ENCODE peak calls at places on chromosome 19, in eight cellular contexts. One of them, this sample, is unnamed. For H3K9me3, the result is how much of the 10 kb centered on the place peaks cover.

GRCh38 chr19:50205681-50206138 is 2.3 kb downstream of the MYH14 start:
- DNase-seq in BE2C: no peak
- DNase-seq in GM23248: no peak
- DNase-seq in heart right ventricle: no peak
- DNase-seq in breast epithelium: peak
- DNase-seq in adipocyte: no peak
- DNase-seq in adrenal gland: no peak
- DNase-seq in body of pancreas: peak
- DNase-seq in this sample: no peak

GRCh38 chr19:35124098-35125060 is 8.8 kb downstream of the FXYD3 start:
- DNase-seq in heart right ventricle: peak
- DNase-seq in breast epithelium: peak
- DNase-seq in BE2C: peak
- DNase-seq in adrenal gland: peak
- DNase-seq in body of pancreas: peak
- DNase-seq in adipocyte: peak
- DNase-seq in GM23248: peak
- DNase-seq in this sample: no peak

GRCh38 chr19:44592451-44592890 is 20.9 kb upstream of the IGSF23 start:
- DNase-seq in heart right ventricle: no peak
- DNase-seq in adrenal gland: no peak
- DNase-seq in breast epithelium: no peak
- DNase-seq in BE2C: no peak
- DNase-seq in body of pancreas: peak
- DNase-seq in adipocyte: no peak
- DNase-seq in GM23248: no peak
- DNase-seq in this sample: no peak

GRCh38 chr19:13031917-13032623 is 36.8 kb downstream of the NFIX start:
- DNase-seq in body of pancreas: no peak
- DNase-seq in breast epithelium: no peak
- DNase-seq in heart right ventricle: no peak
- DNase-seq in BE2C: no peak
- DNase-seq in adipocyte: peak
- DNase-seq in adrenal gland: no peak
- DNase-seq in GM23248: peak
- DNase-seq in this sample: peak

GRCh38 chr19:40607311-40607871 is 6.2 kb downstream of the LTBP4 start:
- DNase-seq in body of pancreas: no peak
- DNase-seq in BE2C: no peak
- DNase-seq in breast epithelium: no peak
- DNase-seq in adrenal gland: no peak
- DNase-seq in heart right ventricle: no peak
- DNase-seq in adipocyte: no peak
- DNase-seq in GM23248: no peak
- DNase-seq in this sample: no peak

GRCh38 chr19:31285744-31286143 is 63.5 kb downstream of the TSHZ3 start:
- DNase-seq in adrenal gland: no peak
- DNase-seq in body of pancreas: no peak
- DNase-seq in breast epithelium: no peak
- DNase-seq in BE2C: no peak
- DNase-seq in heart right ventricle: no peak
- DNase-seq in adipocyte: peak
- DNase-seq in GM23248: peak
- DNase-seq in this sample: no peak

GRCh38 chr19:12596927-12597548 is 13.6 kb downstream of the ZNF490 start:
- DNase-seq in body of pancreas: no peak
- DNase-seq in GM23248: no peak
- DNase-seq in adipocyte: no peak
- DNase-seq in adrenal gland: no peak
- DNase-seq in BE2C: peak
- DNase-seq in breast epithelium: no peak
- DNase-seq in heart right ventricle: no peak
- DNase-seq in this sample: no peak

GRCh38 chr19:50300814-50301606 is 28.2 kb downstream of the KCNC3 start:
- DNase-seq in body of pancreas: no peak
- DNase-seq in heart right ventricle: no peak
- DNase-seq in BE2C: no peak
- DNase-seq in adipocyte: peak
- DNase-seq in breast epithelium: no peak
- DNase-seq in adrenal gland: no peak
- DNase-seq in GM23248: peak
- DNase-seq in this sample: no peak

GRCh38 chr19:49746206-49746958 is 16.7 kb downstream of the TSKS start:
- DNase-seq in GM23248: peak
- DNase-seq in adrenal gland: peak
- DNase-seq in BE2C: peak
- DNase-seq in heart right ventricle: peak
- DNase-seq in adipocyte: peak
- DNase-seq in breast epithelium: peak
- DNase-seq in body of pancreas: peak
- DNase-seq in this sample: peak

GRCh38 chr19:6064016-6064702 is 46.1 kb downstream of the RFX2 start:
- DNase-seq in GM23248: no peak
- DNase-seq in body of pancreas: no peak
- DNase-seq in adrenal gland: peak
- DNase-seq in BE2C: no peak
- DNase-seq in breast epithelium: no peak
- DNase-seq in adipocyte: no peak
- DNase-seq in heart right ventricle: no peak
- DNase-seq in this sample: no peak

GRCh38 chr19:30678168-30678567 is 306.0 kb downstream of the ZNF536 start:
- DNase-seq in adrenal gland: no peak
- DNase-seq in heart right ventricle: no peak
- DNase-seq in GM23248: no peak
- DNase-seq in breast epithelium: no peak
- DNase-seq in BE2C: no peak
- DNase-seq in adipocyte: no peak
- DNase-seq in body of pancreas: no peak
- DNase-seq in this sample: no peak

GRCh38 chr19:31402931-31403330 is 53.7 kb upstream of the TSHZ3 start:
- DNase-seq in GM23248: peak
- DNase-seq in BE2C: no peak
- DNase-seq in heart right ventricle: no peak
- DNase-seq in adipocyte: no peak
- DNase-seq in adrenal gland: no peak
- DNase-seq in body of pancreas: no peak
- DNase-seq in breast epithelium: no peak
- DNase-seq in this sample: no peak

GRCh38 chr19:15722956-15723355 is 4.9 kb upstream of the OR10H2 start:
- DNase-seq in heart right ventricle: no peak
- DNase-seq in GM23248: no peak
- DNase-seq in breast epithelium: no peak
- DNase-seq in adipocyte: no peak
- DNase-seq in adrenal gland: no peak
- DNase-seq in BE2C: no peak
- DNase-seq in body of pancreas: no peak
- DNase-seq in this sample: no peak

GRCh38 chr19:39336483-39336882 is 640 bp upstream of the GMFG start:
- DNase-seq in GM23248: no peak
- DNase-seq in body of pancreas: no peak
- DNase-seq in adrenal gland: no peak
- DNase-seq in breast epithelium: no peak
- DNase-seq in adipocyte: no peak
- DNase-seq in BE2C: no peak
- DNase-seq in heart right ventricle: no peak
- DNase-seq in this sample: no peak

GRCh38 chr19:39680593-39680992 is 23.7 kb upstream of the LGALS14 start:
- DNase-seq in adrenal gland: no peak
- DNase-seq in heart right ventricle: no peak
- DNase-seq in adipocyte: no peak
- DNase-seq in body of pancreas: no peak
- DNase-seq in BE2C: no peak
- DNase-seq in GM23248: no peak
- DNase-seq in breast epithelium: no peak
- DNase-seq in this sample: no peak

GRCh38 chr19:31943305-31943704 is 402.1 kb upstream of the ZNF507 start:
- DNase-seq in breast epithelium: no peak
- DNase-seq in adrenal gland: no peak
- DNase-seq in heart right ventricle: no peak
- DNase-seq in body of pancreas: no peak
- DNase-seq in adipocyte: no peak
- DNase-seq in BE2C: peak
- DNase-seq in GM23248: no peak
- DNase-seq in this sample: peak

GRCh38 chr19:41299755-41300089 is 10.2 kb upstream of the CCDC97 start:
- DNase-seq in adrenal gland: peak
- DNase-seq in adipocyte: peak
- DNase-seq in breast epithelium: no peak
- DNase-seq in BE2C: no peak
- DNase-seq in body of pancreas: peak
- DNase-seq in heart right ventricle: peak
- DNase-seq in GM23248: peak
- DNase-seq in this sample: no peak

GRCh38 chr19:35021596-35021995 is 8.7 kb upstream of the SCN1B start:
- DNase-seq in body of pancreas: no peak
- DNase-seq in adipocyte: no peak
- DNase-seq in adrenal gland: no peak
- DNase-seq in BE2C: no peak
- DNase-seq in heart right ventricle: no peak
- DNase-seq in GM23248: no peak
- DNase-seq in breast epithelium: no peak
- DNase-seq in this sample: no peak

GRCh38 chr19:42057856-42058255 is 12.2 kb downstream of the GRIK5 start:
- DNase-seq in breast epithelium: no peak
- DNase-seq in heart right ventricle: no peak
- DNase-seq in adrenal gland: no peak
- DNase-seq in BE2C: no peak
- DNase-seq in adipocyte: no peak
- DNase-seq in GM23248: no peak
- DNase-seq in body of pancreas: no peak
- DNase-seq in this sample: no peak

GRCh38 chr19:43711751-43712355 is 4.0 kb upstream of the IRGC start:
- DNase-seq in BE2C: no peak
- DNase-seq in body of pancreas: no peak
- DNase-seq in adrenal gland: no peak
- DNase-seq in heart right ventricle: no peak
- DNase-seq in GM23248: no peak
- DNase-seq in adipocyte: no peak
- DNase-seq in breast epithelium: no peak
- DNase-seq in this sample: no peak

GRCh38 chr19:48539503-48540096 is 12.4 kb upstream of the SULT2B1 start:
- DNase-seq in adipocyte: peak
- DNase-seq in adrenal gland: peak
- DNase-seq in GM23248: peak
- DNase-seq in body of pancreas: peak
- DNase-seq in BE2C: peak
- DNase-seq in breast epithelium: no peak
- DNase-seq in heart right ventricle: no peak
- DNase-seq in this sample: no peak

GRCh38 chr19:4518345-4519171 is at the start of gene PLIN4:
- DNase-seq in breast epithelium: peak
- DNase-seq in heart right ventricle: peak
- DNase-seq in BE2C: no peak
- DNase-seq in GM23248: peak
- DNase-seq in adipocyte: peak
- DNase-seq in body of pancreas: peak
- DNase-seq in adrenal gland: no peak
- DNase-seq in this sample: peak

GRCh38 chr19:2231621-2232221 is 4.4 kb downstream of the PLEKHJ1 start:
- DNase-seq in heart right ventricle: no peak
- DNase-seq in breast epithelium: no peak
- DNase-seq in GM23248: peak
- DNase-seq in BE2C: peak
- DNase-seq in adrenal gland: peak
- DNase-seq in body of pancreas: no peak
- DNase-seq in adipocyte: no peak
- DNase-seq in this sample: peak

GRCh38 chr19:6271721-6272410 is 7.9 kb downstream of the MLLT1 start:
- DNase-seq in breast epithelium: peak
- DNase-seq in BE2C: peak
- DNase-seq in adipocyte: peak
- DNase-seq in heart right ventricle: peak
- DNase-seq in body of pancreas: peak
- DNase-seq in adrenal gland: peak
- DNase-seq in GM23248: peak
- DNase-seq in this sample: peak

GRCh38 chr19:46515879-46516350 is 20.2 kb upstream of the PNMA8B start:
- DNase-seq in BE2C: no peak
- DNase-seq in breast epithelium: no peak
- DNase-seq in GM23248: peak
- DNase-seq in heart right ventricle: no peak
- DNase-seq in adrenal gland: no peak
- DNase-seq in adipocyte: peak
- DNase-seq in body of pancreas: no peak
- DNase-seq in this sample: no peak

GRCh38 chr19:17061205-17061604 is 14.0 kb downstream of the HAUS8 start:
- DNase-seq in breast epithelium: no peak
- DNase-seq in GM23248: no peak
- DNase-seq in heart right ventricle: no peak
- DNase-seq in BE2C: no peak
- DNase-seq in adrenal gland: no peak
- DNase-seq in body of pancreas: no peak
- DNase-seq in adipocyte: no peak
- DNase-seq in this sample: no peak
- H3K9me3 ChIP-seq in breast epithelium: under half
- H3K9me3 ChIP-seq in GM23248: under half
- H3K9me3 ChIP-seq in heart right ventricle: under half
- H3K9me3 ChIP-seq in BE2C: under half
- H3K9me3 ChIP-seq in adrenal gland: under half
- H3K9me3 ChIP-seq in body of pancreas: under half
- H3K9me3 ChIP-seq in adipocyte: under half
- H3K9me3 ChIP-seq in this sample: under half

GRCh38 chr19:9580728-9581127 is 3.6 kb downstream of the ZNF121 start:
- DNase-seq in heart right ventricle: no peak
- DNase-seq in GM23248: no peak
- DNase-seq in adipocyte: no peak
- DNase-seq in BE2C: no peak
- DNase-seq in adrenal gland: no peak
- DNase-seq in body of pancreas: no peak
- DNase-seq in breast epithelium: no peak
- DNase-seq in this sample: no peak
- H3K9me3 ChIP-seq in heart right ventricle: half or more
- H3K9me3 ChIP-seq in GM23248: under half
- H3K9me3 ChIP-seq in adipocyte: under half
- H3K9me3 ChIP-seq in BE2C: under half
- H3K9me3 ChIP-seq in adrenal gland: under half
- H3K9me3 ChIP-seq in body of pancreas: under half
- H3K9me3 ChIP-seq in breast epithelium: half or more
- H3K9me3 ChIP-seq in this sample: under half

GRCh38 chr19:9345005-9345404 is 17.8 kb upstream of the ZNF177 start:
- DNase-seq in body of pancreas: no peak
- DNase-seq in adipocyte: no peak
- DNase-seq in BE2C: no peak
- DNase-seq in adrenal gland: no peak
- DNase-seq in breast epithelium: no peak
- DNase-seq in GM23248: no peak
- DNase-seq in heart right ventricle: no peak
- DNase-seq in this sample: no peak
- H3K9me3 ChIP-seq in body of pancreas: half or more
- H3K9me3 ChIP-seq in adipocyte: half or more
- H3K9me3 ChIP-seq in BE2C: under half
- H3K9me3 ChIP-seq in adrenal gland: half or more
- H3K9me3 ChIP-seq in breast epithelium: half or more
- H3K9me3 ChIP-seq in GM23248: under half
- H3K9me3 ChIP-seq in heart right ventricle: half or more
- H3K9me3 ChIP-seq in this sample: under half

DNA sequence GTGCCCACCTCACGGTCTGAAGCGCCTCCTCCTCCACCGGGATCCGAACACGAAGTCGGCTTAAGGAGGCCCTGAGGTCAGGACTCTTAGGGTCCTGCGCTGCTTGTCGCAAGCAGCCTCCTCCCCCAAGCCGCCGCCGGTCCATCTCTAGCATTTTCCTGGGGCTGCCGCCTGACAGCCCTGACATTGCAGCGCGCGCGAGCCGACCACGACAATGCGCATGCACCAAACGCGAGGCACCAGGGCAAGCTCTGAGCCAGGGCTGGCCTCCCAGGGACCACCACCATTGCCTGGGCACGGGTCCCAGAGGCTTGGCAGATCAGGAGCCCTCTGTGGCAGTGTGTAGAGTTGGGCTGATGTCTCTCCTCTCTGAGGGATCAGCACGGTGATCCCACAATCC is 63.8 kb upstream of the ZNF420 start:
- DNase-seq in body of pancreas: no peak
- DNase-seq in heart right ventricle: no peak
- DNase-seq in BE2C: no peak
- DNase-seq in GM23248: no peak
- DNase-seq in adipocyte: no peak
- DNase-seq in breast epithelium: no peak
- DNase-seq in adrenal gland: no peak
- DNase-seq in this sample: no peak
- H3K9me3 ChIP-seq in body of pancreas: half or more
- H3K9me3 ChIP-seq in heart right ventricle: half or more
- H3K9me3 ChIP-seq in BE2C: under half
- H3K9me3 ChIP-seq in GM23248: under half
- H3K9me3 ChIP-seq in adipocyte: under half
- H3K9me3 ChIP-seq in breast epithelium: half or more
- H3K9me3 ChIP-seq in adrenal gland: under half
- H3K9me3 ChIP-seq in this sample: under half

This sample was measured in WERI-Rb-1.